ENCODE peak calls at places on chromosomes 1 and 21, in five cellular contexts. M is GM04504; K is heart left ventricle; L is effector memory CD8-positive, alpha-beta T cell; C is left ventricle myocardium superior. E is an unnamed sample.
A peak's percentile ranks its signal among the peaks of the same experiment; 100 is the strongest.

GRCh38 chr1:39481289-39481688 is 10.1 kb upstream of the BMP8A start:
- DNase-seq in M (no peak), K (no peak), L (no peak), C (no peak), E (no peak)

GRCh38 chr1:43706598-43707190 is 642 bp upstream of the ST3GAL3 start:
- DNase-seq in M (no peak), K (no peak), L (no peak), C (no peak), E (peak; percentile 21)

GRCh38 chr1:218778731-218779130 is 394.9 kb upstream of the LYPLAL1 start:
- DNase-seq in M (no peak), K (no peak), L (no peak), C (no peak), E (no peak)

GRCh38 chr1:21069549-21069948 is 107.1 kb downstream of the EIF4G3 start:
- DNase-seq in M (peak; percentile 57), K (no peak), L (no peak), C (no peak), E (no peak)

GRCh38 chr1:6511056-6511455 is 19.6 kb upstream of the PLEKHG5 start:
- DNase-seq in M (no peak), K (no peak), L (no peak), C (no peak), E (no peak)

GRCh38 chr1:2412773-2413494 is 570 bp upstream of the PEX10 start:
- DNase-seq in M (peak; percentile 24), K (no peak), L (no peak), C (no peak), E (no peak)

GRCh38 chr21:45386728-45387371 is 18.1 kb upstream of the COL18A1 start:
- DNase-seq in M (peak; percentile 94), K (peak; percentile 52), L (no peak), C (peak; percentile 67), E (no peak)

GRCh38 chr1:214678386-214678785 is 75.4 kb downstream of the CENPF start:
- DNase-seq in M (no peak), K (no peak), L (no peak), C (no peak), E (no peak)

GRCh38 chr1:239757711-239758110 is 334.0 kb upstream of the FMN2 start:
- DNase-seq in M (no peak), K (no peak), L (no peak), C (no peak), E (no peak)

GRCh38 chr1:6003568-6004411 is 11.6 kb upstream of the NPHP4 start:
- DNase-seq in M (no peak), K (no peak), L (no peak), C (peak; percentile 8), E (peak; percentile 88)

GRCh38 chr21:33419538-33420123 is 16.4 kb downstream of the IFNGR2 start:
- DNase-seq in M (no peak), K (no peak), L (no peak), C (no peak), E (no peak)

GRCh38 chr1:38207275-38207674 is 160.7 kb upstream of the POU3F1 start:
- DNase-seq in M (no peak), K (no peak), L (no peak), C (no peak), E (no peak)

GRCh38 chr1:33047839-33048305 is 11.2 kb upstream of the AK2 start:
- DNase-seq in M (no peak), K (no peak), L (no peak), C (no peak), E (no peak)

GRCh38 chr21:29208666-29209059 is 78.2 kb downstream of the MAP3K7CL start:
- DNase-seq in M (peak; percentile 76), K (no peak), L (no peak), C (no peak), E (no peak)

GRCh38 chr1:232669981-232670763 is 40.2 kb upstream of the SIPA1L2 start:
- DNase-seq in M (no peak), K (no peak), L (no peak), C (no peak), E (no peak)

GRCh38 chr1:47545912-47546483 is 108.2 kb downstream of the FOXD2 start:
- DNase-seq in M (no peak), K (no peak), L (no peak), C (no peak), E (no peak)

GRCh38 chr1:225879521-225880209 is 2.5 kb downstream of the TMEM63A start:
- DNase-seq in M (no peak), K (no peak), L (no peak), C (no peak), E (no peak)

GRCh38 chr1:175887981-175888428 is 144.6 kb upstream of the TNR start:
- DNase-seq in M (peak; percentile 3), K (peak; percentile 50), L (no peak), C (peak; percentile 64), E (peak; percentile 30)

GRCh38 chr1:94730450-94730849 is 89.7 kb upstream of the SLC44A3 start:
- DNase-seq in M (no peak), K (no peak), L (no peak), C (no peak), E (no peak)

GRCh38 chr1:207336559-207337467 is 15.3 kb downstream of the CD55 start:
- DNase-seq in M (no peak), K (no peak), L (peak; percentile 26), C (no peak), E (no peak)

GRCh38 chr1:32464191-32464715 is 619 bp upstream of the ZBTB8B start:
- DNase-seq in M (no peak), K (no peak), L (no peak), C (no peak), E (no peak)

GRCh38 chr21:39062196-39062900 is 120.9 kb downstream of the PSMG1 start:
- DNase-seq in M (no peak), K (no peak), L (no peak), C (no peak), E (no peak)

E was measured in NCI-H2081.